ENCODE peak calls at places on chromosomes 5 and 9, in five cellular contexts. V is IMR-90, J is H9, L is neuronal stem cell, T is H1. O is an unnamed sample. For H3K79me1, the result is how much of the 10 kb centered on the place peaks cover.

GRCh38 chr9:4147476-4148214 is 152.2 kb downstream of the GLIS3 start:
- DNase-seq in V (no peak), J (no peak), L (no peak), T (no peak), O (no peak)

GRCh38 chr9:17611921-17612320 is 33.1 kb downstream of the SH3GL2 start:
- DNase-seq in V (no peak), J (no peak), L (no peak), T (no peak), O (no peak)

GRCh38 chr5:32520326-32520725 is 65.0 kb upstream of the SUB1 start:
- DNase-seq in V (peak), J (no peak), L (no peak), T (no peak), O (no peak)

GRCh38 chr9:18472915-18473314 is 1.0 kb upstream of the ADAMTSL1 start:
- DNase-seq in V (no peak), J (no peak), L (no peak), T (no peak), O (no peak)

GRCh38 chr5:135566422-135567416 is 12.1 kb downstream of the CXCL14 start:
- DNase-seq in V (no peak), J (no peak), L (no peak), T (no peak), O (no peak)

GRCh38 chr9:20114974-20115373 is 326.1 kb upstream of the SLC24A2 start:
- DNase-seq in V (no peak), J (no peak), L (no peak), T (no peak), O (no peak)

GRCh38 chr9:87713278-87713989 is 12.5 kb upstream of the CTSL start:
- DNase-seq in V (peak), J (no peak), L (no peak), T (no peak), O (peak)

GRCh38 chr5:41148448-41148847 is 64.9 kb downstream of the C6 start:
- DNase-seq in V (no peak), J (no peak), L (no peak), T (no peak), O (no peak)

GRCh38 chr9:2642068-2642467 is 20.5 kb downstream of the VLDLR start:
- DNase-seq in V (no peak), J (no peak), L (no peak), T (no peak), O (no peak)

GRCh38 chr5:67495072-67495471 is 298.5 kb upstream of the CD180 start:
- DNase-seq in V (no peak), J (no peak), L (no peak), T (no peak), O (no peak)

GRCh38 chr5:150491876-150492275 is 16.1 kb upstream of the NDST1 start:
- DNase-seq in V (no peak), J (no peak), L (no peak), T (no peak), O (no peak)

GRCh38 chr5:104628906-104629305 is 1066.3 kb upstream of the NUDT12 start:
- DNase-seq in V (no peak), J (no peak), L (no peak), T (no peak), O (no peak)

GRCh38 chr9:106862115-106862945 is 636 bp upstream of the ZNF462 start:
- DNase-seq in V (peak), J (peak), L (peak), T (peak), O (peak)

GRCh38 chr9:13568851-13569618 is 289.5 kb upstream of the MPDZ start:
- DNase-seq in V (no peak), J (peak), L (no peak), T (peak), O (no peak)

GRCh38 chr5:105817906-105818305 is 1852.8 kb downstream of the EFNA5 start:
- DNase-seq in V (no peak), J (no peak), L (no peak), T (no peak), O (no peak)

GRCh38 chr5:96331210-96331609 is 101.8 kb downstream of the PCSK1 start:
- DNase-seq in V (no peak), J (no peak), L (no peak), T (no peak), O (no peak)

GRCh38 chr9:103397868-103398600 is 402.9 kb downstream of the CYLC2 start:
- DNase-seq in V (no peak), J (peak), L (peak), T (peak), O (peak)

GRCh38 chr5:80964919-80965318 is 4.8 kb downstream of the RASGRF2 start:
- DNase-seq in V (no peak), J (no peak), L (no peak), T (no peak), O (no peak)

GRCh38 chr5:156326718-156327259 is at the start of gene SGCD:
- DNase-seq in V (peak), J (no peak), L (no peak), T (peak), O (no peak)

GRCh38 chr9:13651526-13651925 is 372.0 kb upstream of the MPDZ start:
- DNase-seq in V (no peak), J (no peak), L (no peak), T (no peak), O (no peak)

GRCh38 chr5:21594566-21594965 is 1258.6 kb downstream of the CDH12 start:
- DNase-seq in V (no peak), J (no peak), L (no peak), T (no peak), O (peak)

GRCh38 chr5:2119578-2119977 is 236.9 kb upstream of the IRX4 start:
- DNase-seq in V (no peak), J (no peak), L (no peak), T (no peak), O (no peak)

GRCh38 chr9:90642570-90643539 is at the start of gene DIRAS2:
- DNase-seq in V (peak), J (peak), L (peak), T (peak), O (peak)

GRCh38 chr5:128472032-128472431 is 66.0 kb downstream of the FBN2 start:
- DNase-seq in V (no peak), J (no peak), L (no peak), T (no peak), O (peak)

GRCh38 chr5:116441223-116441622 is 133.4 kb downstream of the SEMA6A start:
- DNase-seq in V (no peak), J (peak), L (no peak), T (peak), O (no peak)

GRCh38 chr5:135140805-135141204 is 106.8 kb upstream of the PITX1 start:
- DNase-seq in V (peak), J (no peak), L (no peak), T (no peak), O (peak)

GRCh38 chr9:95499101-95499676 is 17.6 kb downstream of the PTCH1 start:
- DNase-seq in V (peak), J (no peak), L (no peak), T (no peak), O (no peak)

GRCh38 chr5:80246995-80247729 is 8.7 kb downstream of the SERINC5 start:
- DNase-seq in V (peak), J (peak), L (peak), T (no peak), O (peak)

GRCh38 chr5:75265731-75266130 is 29.1 kb upstream of the ANKRD31 start:
- DNase-seq in V (peak), J (no peak), L (no peak), T (no peak), O (peak)

DNA sequence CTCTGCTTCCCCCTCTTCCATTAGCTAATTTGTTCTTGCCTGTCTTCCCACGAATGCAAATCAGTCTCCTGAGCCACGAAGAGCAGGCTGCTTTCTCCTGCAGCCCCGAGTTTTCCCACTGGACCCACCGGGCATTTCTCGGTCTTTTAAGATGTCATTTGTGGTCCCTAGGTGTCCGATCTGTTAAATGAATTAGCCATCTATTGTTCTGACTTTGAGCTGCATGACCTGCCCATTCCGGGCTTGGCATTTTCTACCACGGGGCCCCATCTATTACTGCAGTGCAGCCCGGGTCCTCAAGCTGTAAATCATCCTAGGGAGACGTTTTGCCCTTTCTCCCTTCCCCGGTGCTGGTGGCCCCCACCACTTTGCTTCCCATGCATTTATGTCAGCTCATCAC is 405.3 kb downstream of the IRX1 start:
- DNase-seq in V (no peak), J (no peak), L (no peak), T (no peak), O (no peak)
- H3K14ac ChIP-seq in V (no peak), J (no peak), L (no peak), T (no peak), O (no peak)

GRCh38 chr9:38022995-38023394 is 46.0 kb downstream of the SHB start:
- DNase-seq in V (no peak), J (no peak), L (no peak), T (no peak), O (peak)

GRCh38 chr9:38022203-38022602 is 46.8 kb downstream of the SHB start:
- DNase-seq in V (no peak), J (no peak), L (no peak), T (no peak), O (peak)

GRCh38 chr9:38025166-38025565 is 43.9 kb downstream of the SHB start:
- DNase-seq in V (no peak), J (no peak), L (no peak), T (no peak), O (no peak)

GRCh38 chr9:38023661-38024035 is 45.4 kb downstream of the SHB start:
- DNase-seq in V (no peak), J (no peak), L (no peak), T (no peak), O (no peak)

DNA sequence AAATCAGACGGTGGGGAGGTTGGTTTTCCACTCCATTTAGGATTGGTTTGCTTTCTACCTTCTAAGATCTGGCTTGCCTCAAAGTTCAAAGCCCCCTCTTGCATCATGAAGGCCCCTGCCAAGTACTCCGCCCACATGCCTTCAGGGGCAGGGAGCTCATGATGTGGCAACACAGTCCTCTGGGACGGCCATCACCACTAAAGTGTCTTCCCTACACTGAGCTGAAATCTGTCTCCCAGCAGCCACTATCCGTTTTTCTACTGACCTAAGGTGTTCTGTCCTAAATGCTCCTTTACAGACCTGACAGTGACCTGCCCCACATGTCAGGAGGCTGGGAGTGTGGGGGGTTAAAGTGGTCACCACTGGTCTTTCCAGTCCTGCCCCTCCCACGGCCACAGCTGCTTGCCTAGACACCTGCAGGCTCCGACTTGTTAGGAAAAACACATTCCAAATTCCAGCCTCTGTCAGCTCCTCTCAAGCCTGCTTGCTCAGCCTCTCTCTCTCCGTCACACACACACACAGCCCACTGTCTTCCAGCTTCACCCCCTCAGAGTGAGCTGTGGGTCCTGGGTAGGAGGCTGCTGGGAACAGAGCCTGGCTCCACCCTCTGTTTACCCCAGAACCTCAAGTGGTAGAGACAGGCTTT is 44.9 kb downstream of the SHB start:
- DNase-seq in V (peak), J (peak), L (no peak), T (no peak), O (peak)
- H3K79me1 ChIP-seq in V (under half), J (under half), L (under half), T (under half), O (under half)

GRCh38 chr9:114000063-114000454 is 78.0 kb downstream of the AMBP start:
- DNase-seq in V (no peak), J (peak), L (no peak), T (no peak), O (no peak)

GRCh38 chr9:114002271-114002985 is 75.7 kb downstream of the AMBP start:
- DNase-seq in V (no peak), J (peak), L (no peak), T (peak), O (no peak)

GRCh38 chr9:114000671-114001409 is 77.3 kb downstream of the AMBP start:
- DNase-seq in V (peak), J (peak), L (no peak), T (no peak), O (no peak)

GRCh38 chr9:114001794-114002261 is 76.3 kb downstream of the AMBP start:
- DNase-seq in V (no peak), J (no peak), L (no peak), T (no peak), O (no peak)

DNA sequence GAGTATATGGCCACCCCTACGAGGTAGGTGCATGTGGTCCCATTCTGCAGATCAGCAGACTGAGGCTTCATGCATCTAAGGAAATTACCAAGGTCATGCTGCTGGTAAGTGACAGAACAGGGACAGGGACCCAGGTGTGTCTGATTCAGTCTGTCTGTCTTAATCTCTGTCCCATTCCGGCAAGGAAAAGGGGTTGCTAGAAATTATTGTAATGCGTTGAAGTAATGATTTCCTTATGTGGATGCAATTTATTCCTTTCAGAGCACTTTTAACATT is 76.8 kb downstream of the AMBP start:
- DNase-seq in V (no peak), J (no peak), L (no peak), T (no peak), O (no peak)
- H3K14ac ChIP-seq in V (no peak), J (no peak), L (no peak), T (no peak), O (no peak)

GRCh38 chr9:134358968-134359319 is 32.7 kb downstream of the RXRA start:
- DNase-seq in V (no peak), J (no peak), L (no peak), T (no peak), O (no peak)
- H3K79me1 ChIP-seq in V (under half), J (under half), L (under half), T (under half), O (under half)

DNA sequence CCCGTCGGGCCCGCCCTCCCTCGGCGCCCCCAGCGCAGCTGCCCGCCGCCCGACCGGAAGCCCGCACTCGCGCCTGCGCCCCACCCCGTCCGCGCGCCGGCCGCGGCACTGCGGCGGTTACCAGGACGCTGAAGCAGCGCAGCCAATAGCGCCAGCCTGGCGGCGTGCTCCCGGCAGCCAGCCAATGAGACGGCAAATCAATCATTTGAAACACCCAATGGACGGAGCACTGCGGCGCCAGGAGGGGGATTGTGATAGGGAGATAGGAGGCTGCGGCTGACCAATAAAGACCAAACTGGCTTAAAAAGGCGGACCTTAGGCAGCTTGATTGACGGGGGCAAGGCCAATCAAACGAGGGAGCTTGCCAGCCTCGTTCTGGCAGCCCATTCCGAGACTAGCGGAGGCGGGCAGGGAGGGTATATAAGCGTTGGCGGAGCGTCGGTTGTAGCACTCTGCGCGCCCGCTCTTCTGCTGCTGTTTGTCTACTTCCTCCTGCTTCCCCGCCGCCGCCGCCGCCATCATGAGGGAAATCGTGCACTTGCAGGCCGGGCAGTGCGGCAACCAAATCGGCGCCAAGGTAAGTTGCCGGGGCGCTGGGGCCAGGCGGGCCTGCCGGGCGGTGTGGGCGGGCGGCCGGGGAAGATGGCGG is at the start of gene TUBB4B:
- DNase-seq in V (peak), J (peak), L (peak), T (peak), O (peak)
- H3K14ac ChIP-seq in V (peak), J (peak), L (peak), T (no peak), O (peak)

DNA sequence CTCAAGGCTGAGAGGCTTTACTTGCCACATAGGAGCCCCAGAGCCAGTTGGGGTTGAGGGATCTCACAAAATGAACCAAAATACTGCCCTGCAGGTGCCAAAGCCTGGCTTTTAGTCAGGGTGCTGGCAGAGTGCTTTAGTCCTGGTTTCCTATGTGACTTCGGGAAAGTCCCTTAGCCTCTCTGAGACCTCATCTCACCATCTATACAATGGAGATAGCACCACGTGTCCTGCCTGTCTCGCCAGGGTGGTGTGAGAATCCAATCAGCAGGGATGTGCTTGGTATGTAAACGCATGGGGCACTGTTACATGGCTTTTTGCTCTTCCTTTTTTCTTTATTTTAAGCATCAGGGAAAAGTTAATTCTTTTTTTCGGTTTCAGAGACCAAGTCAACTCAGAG is 68.3 kb downstream of the SHB start:
- DNase-seq in V (no peak), J (no peak), L (no peak), T (no peak), O (no peak)
- H3K79me1 ChIP-seq in V (half or more), J (under half), L (under half), T (under half), O (under half)

GRCh38 chr5:179345429-179346321 is at the start of gene ADAMTS2:
- DNase-seq in V (peak), J (peak), L (peak), T (peak), O (no peak)
- H3K14ac ChIP-seq in V (peak), J (no peak), L (peak), T (no peak), O (peak)

DNA sequence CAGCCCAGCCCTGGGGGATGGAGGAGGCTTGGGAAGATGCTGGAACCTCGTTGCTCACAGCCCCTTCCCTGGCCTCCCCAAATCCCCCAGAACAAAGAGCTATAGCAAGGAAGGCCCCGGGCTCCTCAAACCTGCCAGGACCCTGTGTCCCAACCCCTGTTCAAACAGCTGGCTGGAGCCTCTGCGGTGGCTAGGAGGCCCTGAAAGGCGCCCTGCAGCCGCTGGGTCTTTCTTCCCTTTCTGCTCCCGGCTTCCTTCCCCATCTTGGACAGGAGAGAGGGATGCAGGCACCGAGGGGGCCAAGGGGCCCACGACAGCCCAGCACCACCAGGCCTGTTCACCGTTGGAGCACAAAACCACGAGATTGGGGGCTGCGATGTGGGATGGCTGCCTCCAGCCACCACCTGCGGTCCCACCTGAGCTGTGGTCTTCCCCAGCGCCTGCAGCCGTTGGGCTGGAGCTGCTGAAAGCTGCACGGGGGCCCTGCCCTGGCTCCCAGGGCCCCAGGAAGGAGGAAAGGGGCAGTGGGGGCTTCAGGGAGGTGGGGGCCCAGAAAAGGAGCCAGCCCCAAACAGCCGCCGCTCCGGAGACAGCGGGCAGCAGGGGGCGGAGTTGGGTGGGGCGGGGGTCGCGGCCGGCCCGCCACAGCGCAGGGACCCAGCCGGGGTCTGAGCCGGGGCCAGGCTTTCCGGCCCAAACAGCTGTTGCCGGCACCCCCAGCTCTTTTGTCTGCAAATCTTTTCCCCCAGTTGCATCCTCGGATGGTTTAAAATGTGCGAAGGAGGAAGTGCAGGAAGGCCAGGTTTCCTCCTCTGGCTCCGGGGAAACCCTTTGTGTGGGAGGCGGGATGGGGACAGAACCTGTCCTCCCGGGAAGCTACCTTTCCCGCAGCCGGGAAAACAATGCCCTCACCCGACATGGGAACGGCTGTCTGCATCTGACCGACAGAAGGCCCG is 16.1 kb downstream of the NOTCH1 start:
- DNase-seq in V (no peak), J (no peak), L (no peak), T (peak), O (no peak)
- H3K79me1 ChIP-seq in V (under half), J (under half), L (under half), T (under half), O (under half)

GRCh38 chr9:35732185-35733108 is at the start of the genes CREB3 and TLN1:
- DNase-seq in V (peak), J (peak), L (peak), T (peak), O (peak)
- H3K14ac ChIP-seq in V (peak), J (peak), L (peak), T (no peak), O (peak)

DNA sequence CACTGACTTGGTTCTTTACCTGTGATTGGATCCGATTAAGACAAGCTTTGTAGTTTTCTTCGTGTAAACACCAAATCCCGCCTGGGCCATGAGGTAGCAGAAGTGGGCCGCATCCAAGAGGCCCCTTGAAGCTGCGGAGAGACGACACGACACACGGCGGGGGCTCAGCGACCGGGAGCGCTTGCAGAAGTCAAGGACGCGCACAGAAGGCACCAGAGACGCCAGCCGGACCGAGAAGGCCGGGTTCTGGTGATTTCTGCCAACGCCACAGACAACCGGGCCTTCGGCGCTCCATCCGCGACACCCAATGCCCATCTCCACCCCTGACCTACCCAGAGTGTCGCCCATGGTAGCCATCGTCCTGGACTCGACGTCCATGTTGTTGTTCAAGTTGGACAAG is 19.8 kb upstream of the INPP5E start:
- DNase-seq in V (no peak), J (no peak), L (no peak), T (no peak), O (no peak)
- H3K79me1 ChIP-seq in V (under half), J (under half), L (under half), T (under half), O (under half)

O was measured in trophoblast cell.